ENCODE peak calls at places on chromosomes 11 and 22, in nine cellular contexts. One of them, this sample, is unnamed.

GRCh38 chr11:70333206-70333605 is 62.7 kb downstream of the PPFIA1 start:
- DNase-seq in fibroblast of lung: peak; percentile 92
- DNase-seq in AG09319: no peak
- DNase-seq in K562: no peak
- DNase-seq in RWPE1: no peak
- DNase-seq in GM19239: no peak
- DNase-seq in activated T-helper 1 cell treated with anti-CD3 and anti-CD28 coated beads, Interleukin-2, amount 50 U/mL, for 16 hours: no peak
- DNase-seq in SW 1271: no peak
- DNase-seq in RPMI7951: no peak
- DNase-seq in this sample: no peak

GRCh38 chr11:26134053-26134452 is 197.9 kb upstream of the ANO3 start:
- DNase-seq in RWPE1: no peak
- DNase-seq in GM19239: no peak
- DNase-seq in activated T-helper 1 cell treated with anti-CD3 and anti-CD28 coated beads, Interleukin-2, amount 50 U/mL, for 16 hours: no peak
- DNase-seq in fibroblast of lung: no peak
- DNase-seq in AG09319: no peak
- DNase-seq in K562: no peak
- DNase-seq in SW 1271: no peak
- DNase-seq in RPMI7951: no peak
- DNase-seq in this sample: no peak

GRCh38 chr22:27546157-27546556 is 255.4 kb downstream of the MN1 start:
- DNase-seq in AG09319: no peak
- DNase-seq in RPMI7951: no peak
- DNase-seq in fibroblast of lung: no peak
- DNase-seq in GM19239: no peak
- DNase-seq in activated T-helper 1 cell treated with anti-CD3 and anti-CD28 coated beads, Interleukin-2, amount 50 U/mL, for 16 hours: no peak
- DNase-seq in K562: no peak
- DNase-seq in SW 1271: no peak
- DNase-seq in RWPE1: no peak
- DNase-seq in this sample: no peak

GRCh38 chr22:47295226-47295901 is 532.9 kb downstream of the TBC1D22A start:
- DNase-seq in SW 1271: no peak
- DNase-seq in fibroblast of lung: no peak
- DNase-seq in K562: no peak
- DNase-seq in AG09319: no peak
- DNase-seq in activated T-helper 1 cell treated with anti-CD3 and anti-CD28 coated beads, Interleukin-2, amount 50 U/mL, for 16 hours: no peak
- DNase-seq in RPMI7951: no peak
- DNase-seq in GM19239: no peak
- DNase-seq in RWPE1: no peak
- DNase-seq in this sample: no peak

GRCh38 chr22:33539202-33539901 is 380.9 kb downstream of the LARGE1 start:
- DNase-seq in GM19239: no peak
- DNase-seq in SW 1271: no peak
- DNase-seq in AG09319: no peak
- DNase-seq in K562: no peak
- DNase-seq in RWPE1: no peak
- DNase-seq in RPMI7951: no peak
- DNase-seq in fibroblast of lung: no peak
- DNase-seq in activated T-helper 1 cell treated with anti-CD3 and anti-CD28 coated beads, Interleukin-2, amount 50 U/mL, for 16 hours: no peak
- DNase-seq in this sample: no peak

GRCh38 chr11:86742436-86742805 is 57.9 kb upstream of the PRSS23 start:
- DNase-seq in fibroblast of lung: no peak
- DNase-seq in K562: no peak
- DNase-seq in RWPE1: no peak
- DNase-seq in SW 1271: no peak
- DNase-seq in RPMI7951: no peak
- DNase-seq in activated T-helper 1 cell treated with anti-CD3 and anti-CD28 coated beads, Interleukin-2, amount 50 U/mL, for 16 hours: no peak
- DNase-seq in GM19239: no peak
- DNase-seq in AG09319: no peak
- DNase-seq in this sample: no peak

GRCh38 chr11:112292785-112293407 is 32.2 kb upstream of the PLET1 start:
- DNase-seq in GM19239: no peak
- DNase-seq in SW 1271: peak; percentile 72
- DNase-seq in K562: no peak
- DNase-seq in fibroblast of lung: peak; percentile 89
- DNase-seq in RWPE1: peak; percentile 86
- DNase-seq in RPMI7951: peak; percentile 87
- DNase-seq in AG09319: peak; percentile 77
- DNase-seq in activated T-helper 1 cell treated with anti-CD3 and anti-CD28 coated beads, Interleukin-2, amount 50 U/mL, for 16 hours: no peak
- DNase-seq in this sample: peak; percentile 80

GRCh38 chr11:112439614-112440013 is 179.0 kb upstream of the PLET1 start:
- DNase-seq in AG09319: no peak
- DNase-seq in activated T-helper 1 cell treated with anti-CD3 and anti-CD28 coated beads, Interleukin-2, amount 50 U/mL, for 16 hours: no peak
- DNase-seq in GM19239: no peak
- DNase-seq in SW 1271: no peak
- DNase-seq in K562: no peak
- DNase-seq in RWPE1: no peak
- DNase-seq in RPMI7951: no peak
- DNase-seq in fibroblast of lung: no peak
- DNase-seq in this sample: no peak

GRCh38 chr11:67732045-67732787 is 57.8 kb upstream of the ALDH3B2 start:
- DNase-seq in fibroblast of lung: no peak
- DNase-seq in K562: peak; percentile 13
- DNase-seq in RWPE1: peak; percentile 18
- DNase-seq in SW 1271: peak; percentile 19
- DNase-seq in RPMI7951: peak; percentile 30
- DNase-seq in AG09319: no peak
- DNase-seq in GM19239: no peak
- DNase-seq in activated T-helper 1 cell treated with anti-CD3 and anti-CD28 coated beads, Interleukin-2, amount 50 U/mL, for 16 hours: no peak
- DNase-seq in this sample: no peak

GRCh38 chr22:50276143-50276542 is 6.0 kb upstream of the MAPK11 start:
- DNase-seq in activated T-helper 1 cell treated with anti-CD3 and anti-CD28 coated beads, Interleukin-2, amount 50 U/mL, for 16 hours: no peak
- DNase-seq in AG09319: no peak
- DNase-seq in RPMI7951: peak; percentile 37
- DNase-seq in K562: no peak
- DNase-seq in RWPE1: no peak
- DNase-seq in SW 1271: no peak
- DNase-seq in GM19239: peak; percentile 97
- DNase-seq in fibroblast of lung: peak; percentile 51
- DNase-seq in this sample: no peak

GRCh38 chr11:10568486-10568941 is at the start of gene LYVE1:
- DNase-seq in RPMI7951: no peak
- DNase-seq in activated T-helper 1 cell treated with anti-CD3 and anti-CD28 coated beads, Interleukin-2, amount 50 U/mL, for 16 hours: no peak
- DNase-seq in RWPE1: no peak
- DNase-seq in GM19239: no peak
- DNase-seq in K562: peak; percentile 12
- DNase-seq in SW 1271: no peak
- DNase-seq in AG09319: no peak
- DNase-seq in fibroblast of lung: peak; percentile 11
- DNase-seq in this sample: no peak

GRCh38 chr22:27965547-27965946 is 46.5 kb upstream of the PITPNB start:
- DNase-seq in GM19239: no peak
- DNase-seq in activated T-helper 1 cell treated with anti-CD3 and anti-CD28 coated beads, Interleukin-2, amount 50 U/mL, for 16 hours: no peak
- DNase-seq in RPMI7951: no peak
- DNase-seq in fibroblast of lung: no peak
- DNase-seq in RWPE1: no peak
- DNase-seq in AG09319: no peak
- DNase-seq in SW 1271: no peak
- DNase-seq in K562: no peak
- DNase-seq in this sample: no peak

GRCh38 chr11:6237903-6238302 is 986 bp upstream of the CNGA4 start:
- DNase-seq in GM19239: no peak
- DNase-seq in fibroblast of lung: no peak
- DNase-seq in activated T-helper 1 cell treated with anti-CD3 and anti-CD28 coated beads, Interleukin-2, amount 50 U/mL, for 16 hours: no peak
- DNase-seq in RPMI7951: no peak
- DNase-seq in K562: no peak
- DNase-seq in SW 1271: no peak
- DNase-seq in AG09319: no peak
- DNase-seq in RWPE1: no peak
- DNase-seq in this sample: no peak

GRCh38 chr11:69905202-69905535 is 86.0 kb upstream of the FGF3 start:
- DNase-seq in K562: no peak
- DNase-seq in AG09319: no peak
- DNase-seq in SW 1271: no peak
- DNase-seq in fibroblast of lung: no peak
- DNase-seq in RPMI7951: no peak
- DNase-seq in GM19239: no peak
- DNase-seq in RWPE1: no peak
- DNase-seq in activated T-helper 1 cell treated with anti-CD3 and anti-CD28 coated beads, Interleukin-2, amount 50 U/mL, for 16 hours: no peak
- DNase-seq in this sample: no peak

GRCh38 chr22:20080445-20080775 is 369 bp downstream of the DGCR8 start:
- DNase-seq in activated T-helper 1 cell treated with anti-CD3 and anti-CD28 coated beads, Interleukin-2, amount 50 U/mL, for 16 hours: peak; percentile 42
- DNase-seq in SW 1271: peak; percentile 23
- DNase-seq in GM19239: peak; percentile 86
- DNase-seq in AG09319: peak; percentile 15
- DNase-seq in K562: peak; percentile 96
- DNase-seq in RWPE1: peak; percentile 63
- DNase-seq in fibroblast of lung: peak; percentile 47
- DNase-seq in RPMI7951: peak; percentile 54
- DNase-seq in this sample: peak; percentile 50